ENCODE peak calls at places on chromosome 5, in eight cellular contexts. P, C, I, F, A, S, J and Z are unnamed samples.

GRCh38 chr5:150217874-150218692 is 28.2 kb downstream of the SLC6A7 start:
- DNase-seq in F (peak), J (peak), S (peak), I (peak), A (peak), P (peak), C (peak), Z (peak)

GRCh38 chr5:74630387-74631087 is 10.0 kb downstream of the ENC1 start:
- DNase-seq in I (no peak), S (no peak), C (peak), F (no peak), A (peak), P (no peak), J (no peak), Z (no peak)

GRCh38 chr5:123035950-123036390 is 555 bp downstream of the PPIC start:
- DNase-seq in J (no peak), I (peak), S (peak), C (no peak), A (peak), F (no peak), P (peak), Z (peak)

GRCh38 chr5:96516631-96517071 is 83.6 kb upstream of the PCSK1 start:
- DNase-seq in I (no peak), S (no peak), C (no peak), F (no peak), A (no peak), P (no peak), J (no peak), Z (no peak)

GRCh38 chr5:62093981-62094380 is 212.0 kb upstream of the KIF2A start:
- DNase-seq in I (no peak), P (peak), F (peak), J (no peak), C (no peak), A (no peak), S (no peak), Z (peak)

GRCh38 chr5:145800181-145800580 is 35.0 kb downstream of the PRELID2 start:
- DNase-seq in J (no peak), A (no peak), I (no peak), P (no peak), S (no peak), F (no peak), C (no peak), Z (no peak)

GRCh38 chr5:98791928-98792580 is 18.6 kb downstream of the RGMB start:
- DNase-seq in A (no peak), P (no peak), F (no peak), J (no peak), S (no peak), I (no peak), C (no peak), Z (no peak)

GRCh38 chr5:113487779-113488644 is at the start of gene MCC:
- DNase-seq in I (peak), A (peak), C (no peak), S (peak), F (peak), P (peak), J (peak), Z (peak)

GRCh38 chr5:54294097-54294667 is 16.2 kb downstream of the ARL15 start:
- DNase-seq in A (no peak), F (no peak), I (no peak), C (no peak), P (no peak), J (no peak), S (no peak), Z (no peak)

GRCh38 chr5:66511491-66511890 is 84.7 kb upstream of the MAST4 start:
- DNase-seq in C (no peak), J (no peak), F (no peak), A (no peak), I (no peak), P (no peak), S (no peak), Z (no peak)

GRCh38 chr5:140642718-140643117 is 3.5 kb downstream of the TMCO6 start:
- DNase-seq in F (peak), C (no peak), I (no peak), J (no peak), P (no peak), A (no peak), S (peak), Z (no peak)

GRCh38 chr5:157308826-157309465 is 43.0 kb downstream of the CYFIP2 start:
- DNase-seq in S (peak), J (no peak), C (no peak), I (no peak), A (no peak), P (no peak), F (no peak), Z (no peak)

GRCh38 chr5:141878186-141878770 is at the start of gene PCDH1:
- DNase-seq in S (peak), P (peak), J (peak), I (peak), A (peak), F (no peak), C (peak), Z (peak)

GRCh38 chr5:174920906-174921550 is 196.6 kb downstream of the MSX2 start:
- DNase-seq in P (no peak), F (no peak), C (no peak), A (no peak), J (no peak), S (peak), I (no peak), Z (no peak)

GRCh38 chr5:158947831-158948230 is 151.9 kb downstream of the EBF1 start:
- DNase-seq in A (no peak), S (no peak), I (no peak), F (no peak), P (no peak), C (no peak), J (no peak), Z (no peak)

GRCh38 chr5:143471041-143471509 is 67.6 kb upstream of the NR3C1 start:
- DNase-seq in P (no peak), J (no peak), I (no peak), C (no peak), A (peak), F (no peak), S (no peak), Z (no peak)

GRCh38 chr5:157930710-157931109 is 71.8 kb upstream of the CLINT1 start:
- DNase-seq in S (no peak), F (no peak), J (peak), A (no peak), C (no peak), P (peak), I (peak), Z (no peak)

GRCh38 chr5:173327948-173328895 is at the start of gene STC2:
- DNase-seq in I (peak), A (peak), P (peak), F (peak), S (peak), J (peak), C (no peak), Z (peak)

GRCh38 chr5:531101-531748 is 7.0 kb upstream of the SLC9A3 start:
- DNase-seq in C (no peak), S (no peak), P (no peak), I (no peak), J (no peak), A (no peak), F (no peak), Z (peak)

GRCh38 chr5:63822633-63823032 is 139.6 kb downstream of the HTR1A start:
- DNase-seq in S (no peak), F (no peak), C (no peak), I (no peak), P (no peak), J (no peak), A (no peak), Z (no peak)
- TF ChIP-seq CTCF in S (no peak), F (no peak), C (no peak), I (no peak), P (no peak), J (no peak), A (no peak), Z (no peak)

GRCh38 chr5:42514759-42515158 is 91.5 kb downstream of the GHR start:
- DNase-seq in F (no peak), J (no peak), C (no peak), I (no peak), A (peak), P (no peak), S (no peak), Z (no peak)
- TF ChIP-seq CTCF in F (no peak), J (no peak), C (no peak), I (no peak), A (peak), P (peak), S (no peak), Z (no peak)

GRCh38 chr5:7078901-7079300 is 317.0 kb upstream of the ADCY2 start:
- DNase-seq in J (no peak), I (no peak), C (no peak), A (no peak), P (no peak), S (no peak), F (no peak), Z (no peak)
- TF ChIP-seq CTCF in J (no peak), I (no peak), C (no peak), A (no peak), P (peak), S (no peak), F (no peak), Z (peak)

DNA sequence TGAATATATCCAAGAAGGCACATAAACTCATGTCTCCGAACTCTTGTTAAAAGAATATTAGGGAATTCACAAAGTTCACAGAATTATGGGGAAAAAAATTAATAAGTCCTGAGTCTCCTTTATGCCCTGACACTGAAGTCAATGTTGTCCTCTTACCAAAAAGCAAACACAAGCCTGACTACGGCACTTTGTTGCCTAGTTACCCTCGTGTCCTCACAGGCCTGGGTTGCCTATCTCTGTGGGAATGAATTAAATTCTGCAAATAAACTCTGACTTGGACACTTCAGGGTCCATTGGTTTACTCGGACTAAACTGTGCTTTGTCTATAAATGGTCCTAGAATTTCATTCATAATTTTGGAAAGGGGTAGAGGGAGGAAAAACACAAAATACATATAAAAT is 143.0 kb upstream of the PDE4D start:
- DNase-seq in A (no peak), I (no peak), P (no peak), C (no peak), F (no peak), J (no peak), S (no peak), Z (no peak)
- TF ChIP-seq CTCF in A (no peak), I (no peak), P (no peak), C (no peak), F (no peak), J (no peak), S (no peak), Z (no peak)